ENCODE peak calls at places on chromosomes 6 and 20, in eight cellular contexts. P is GM13977, C is foreskin fibroblast, K is HCT116, A is mammary epithelial cell, T is fibroblast of the aortic adventitia, H is astrocyte, R is tibial artery. F is an unnamed sample.

GRCh38 chr6:93305088-93305487 is 114.3 kb downstream of the EPHA7 start:
- DNase-seq in C (no peak), A (no peak), K (no peak), R (no peak), T (no peak), H (no peak), P (no peak), F (no peak)

GRCh38 chr20:17655865-17656489 is 26.1 kb downstream of the RRBP1 start:
- DNase-seq in H (peak), K (no peak), T (peak), C (peak), P (no peak), A (peak), R (peak), F (no peak)

GRCh38 chr6:43053545-43054205 is at the start of gene CUL7:
- DNase-seq in P (peak), K (peak), T (peak), A (peak), C (peak), H (peak), R (peak), F (peak)

GRCh38 chr6:112287836-112288235 is 33.5 kb upstream of the LAMA4 start:
- DNase-seq in H (no peak), A (no peak), C (no peak), P (no peak), R (no peak), T (no peak), K (no peak), F (no peak)

GRCh38 chr6:140203611-140204553 is 829.4 kb upstream of the CITED2 start:
- DNase-seq in A (no peak), K (no peak), C (peak), T (peak), R (no peak), H (peak), P (no peak), F (peak)

GRCh38 chr20:58500256-58500655 is 14.9 kb downstream of the APCDD1L start:
- DNase-seq in H (no peak), T (no peak), R (no peak), C (no peak), A (no peak), P (no peak), K (no peak), F (no peak)

GRCh38 chr6:154356690-154357089 is at the start of gene IPCEF1:
- DNase-seq in H (no peak), K (no peak), A (no peak), C (no peak), R (no peak), T (no peak), P (no peak), F (no peak)

GRCh38 chr6:27332692-27333641 is 20.9 kb upstream of the POM121L2 start:
- DNase-seq in K (peak), T (peak), P (peak), A (peak), H (peak), C (peak), R (no peak), F (peak)

GRCh38 chr6:143336446-143337152 is 113.9 kb downstream of the ADAT2 start:
- DNase-seq in R (no peak), T (peak), P (no peak), C (peak), K (no peak), A (peak), H (peak), F (no peak)

GRCh38 chr20:12555369-12555768 is 453.4 kb upstream of the SPTLC3 start:
- DNase-seq in C (peak), A (no peak), P (no peak), K (no peak), R (no peak), T (no peak), H (no peak), F (no peak)

GRCh38 chr20:3696200-3696599 is 14.4 kb upstream of the ADAM33 start:
- DNase-seq in P (no peak), A (no peak), C (peak), H (no peak), K (no peak), T (no peak), R (no peak), F (no peak)

GRCh38 chr6:70312165-70312564 is 9.3 kb upstream of the COL9A1 start:
- DNase-seq in H (peak), C (peak), K (peak), R (no peak), A (peak), T (peak), P (no peak), F (peak)

GRCh38 chr6:63140682-63141318 is 70.5 kb upstream of the FKBP1C start:
- DNase-seq in K (no peak), R (no peak), T (no peak), A (no peak), C (no peak), P (no peak), H (no peak), F (no peak)

GRCh38 chr6:36671687-36672375 is 6.7 kb upstream of the CDKN1A start:
- DNase-seq in K (no peak), T (no peak), C (no peak), P (no peak), A (no peak), H (no peak), R (no peak), F (no peak)

GRCh38 chr6:13614126-13614925 is 809 bp upstream of the NOL7 start:
- DNase-seq in T (peak), P (peak), R (no peak), A (no peak), K (no peak), H (no peak), C (peak), F (no peak)

GRCh38 chr20:63850689-63851547 is 10.4 kb upstream of the ABHD16B start:
- DNase-seq in C (no peak), R (no peak), A (no peak), H (no peak), T (no peak), K (no peak), P (peak), F (no peak)

GRCh38 chr6:54847799-54848597 is 1.4 kb downstream of the FAM83B start:
- DNase-seq in P (no peak), H (peak), C (peak), A (peak), R (no peak), T (peak), K (peak), F (no peak)

GRCh38 chr6:128803911-128804310 is 79.0 kb upstream of the LAMA2 start:
- DNase-seq in K (no peak), P (no peak), R (no peak), A (no peak), H (peak), T (peak), C (peak), F (no peak)

GRCh38 chr20:44693625-44694024 is 21.5 kb upstream of the CCN5 start:
- DNase-seq in K (no peak), R (peak), A (no peak), H (no peak), P (no peak), T (no peak), C (no peak), F (no peak)

GRCh38 chr20:15018966-15019365 is 681.6 kb upstream of the FLRT3 start:
- DNase-seq in R (no peak), P (no peak), T (no peak), H (no peak), A (no peak), C (no peak), K (no peak), F (no peak)

GRCh38 chr6:112205521-112206458 is 48.6 kb downstream of the LAMA4 start:
- DNase-seq in K (no peak), P (no peak), H (peak), R (no peak), T (peak), A (peak), C (peak), F (no peak)

GRCh38 chr6:10425973-10426780 is 11.3 kb upstream of the TFAP2A start:
- DNase-seq in C (peak), A (peak), T (no peak), R (no peak), P (peak), K (no peak), H (peak), F (no peak)

GRCh38 chr6:119110601-119111548 is 32.4 kb upstream of the FAM184A start:
- DNase-seq in H (peak), C (peak), R (no peak), P (peak), A (peak), T (peak), K (peak), F (no peak)

GRCh38 chr20:61436268-61436667 is 184.2 kb downstream of the CDH4 start:
- DNase-seq in C (peak), R (no peak), K (no peak), H (peak), T (peak), P (no peak), A (peak), F (no peak)

GRCh38 chr6:34462561-34462971 is 3.3 kb upstream of the PACSIN1 start:
- DNase-seq in K (peak), A (no peak), T (peak), H (no peak), P (no peak), C (peak), R (no peak), F (no peak)

GRCh38 chr20:21234816-21235215 is 68.3 kb upstream of the XRN2 start:
- DNase-seq in H (no peak), C (no peak), R (no peak), A (no peak), K (no peak), P (no peak), T (no peak), F (no peak)

GRCh38 chr6:7636151-7636550 is 46.2 kb downstream of the SNRNP48 start:
- DNase-seq in P (no peak), A (no peak), C (no peak), H (no peak), R (no peak), K (no peak), T (no peak), F (no peak)

GRCh38 chr6:8441452-8441851 is 6.1 kb upstream of the SLC35B3 start:
- DNase-seq in H (no peak), A (no peak), R (no peak), T (no peak), K (no peak), C (peak), P (no peak), F (no peak)

GRCh38 chr20:61520076-61520639 is 268.1 kb downstream of the CDH4 start:
- DNase-seq in C (no peak), H (no peak), A (no peak), T (no peak), R (no peak), K (no peak), P (no peak), F (no peak)

GRCh38 chr20:22374678-22375590 is 209.4 kb downstream of the FOXA2 start:
- DNase-seq in C (no peak), A (peak), R (no peak), P (no peak), T (peak), K (no peak), H (peak), F (no peak)

GRCh38 chr6:170438402-170438753 is 114.7 kb downstream of the PSMB1 start:
- DNase-seq in K (peak), A (peak), P (peak), R (peak), T (peak), H (peak), C (peak), F (peak)

GRCh38 chr6:106736502-106736901 is 107.1 kb downstream of the QRSL1 start:
- DNase-seq in H (no peak), T (no peak), A (peak), R (no peak), C (no peak), K (no peak), P (no peak), F (no peak)

GRCh38 chr6:5497896-5498578 is 236.7 kb downstream of the FARS2 start:
- DNase-seq in T (peak), C (peak), K (no peak), H (peak), R (no peak), P (no peak), A (no peak), F (no peak)

GRCh38 chr6:12270551-12271228 is 19.5 kb upstream of the EDN1 start:
- DNase-seq in K (no peak), A (no peak), P (no peak), R (no peak), C (no peak), T (no peak), H (no peak), F (no peak)

GRCh38 chr6:26270903-26271639 is 93.9 kb upstream of the BTN3A2 start:
- DNase-seq in H (peak), K (no peak), R (peak), C (peak), T (peak), A (peak), P (peak), F (peak)

DNA sequence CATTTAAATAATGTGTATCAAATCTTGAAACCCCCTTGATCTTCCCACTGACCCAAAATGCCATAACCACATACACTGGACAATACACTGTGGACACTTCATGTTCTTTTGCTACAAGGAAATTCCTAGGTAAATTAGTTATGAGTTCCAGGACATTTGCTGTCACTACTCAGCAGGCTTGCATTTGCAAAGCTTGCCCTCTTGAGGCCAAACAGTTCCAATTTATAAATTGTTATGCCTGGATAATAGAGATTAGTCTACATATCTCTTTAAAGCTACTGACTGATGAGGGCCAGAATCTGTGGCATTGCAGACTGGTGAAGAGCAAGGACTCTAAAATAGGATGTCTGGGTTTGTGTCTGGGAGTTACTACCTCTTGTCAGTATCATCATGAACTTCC is 17.4 kb upstream of the RAB32 start:
- DNase-seq in K (no peak), R (no peak), C (peak), H (no peak), P (no peak), A (no peak), T (peak), F (no peak)
- TF ChIP-seq CTCF in K (no peak), R (no peak), C (peak), H (peak), P (no peak), A (peak), T (peak), F (peak)

DNA sequence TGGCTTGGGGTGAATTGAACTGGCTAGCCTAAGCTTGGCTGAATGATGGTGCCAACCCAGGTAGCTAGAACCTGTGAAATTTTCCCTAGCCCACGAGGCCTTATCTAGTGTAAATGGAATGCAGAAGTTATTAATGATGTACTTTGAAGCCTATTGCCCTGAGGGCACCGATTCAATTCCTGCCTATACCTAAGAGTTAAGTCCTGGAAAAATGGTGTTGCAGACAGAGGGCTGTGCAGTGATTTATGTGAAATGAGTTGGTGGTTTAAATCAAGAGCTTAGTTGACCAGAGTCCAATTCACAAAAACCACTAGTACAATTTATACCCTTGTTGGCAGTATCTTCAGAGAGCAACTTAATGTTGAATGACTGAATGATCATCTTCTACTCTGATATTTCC is 373.8 kb upstream of the JAG1 start:
- DNase-seq in R (no peak), A (peak), H (peak), T (peak), C (no peak), P (no peak), K (no peak), F (no peak)
- TF ChIP-seq CTCF in R (no peak), A (no peak), H (no peak), T (no peak), C (no peak), P (no peak), K (no peak), F (no peak)

GRCh38 chr20:25195014-25195961 is at the start of gene ENTPD6:
- DNase-seq in R (peak), C (peak), P (peak), H (peak), A (peak), K (peak), T (peak), F (peak)
- TF ChIP-seq CTCF in R (no peak), C (no peak), P (peak), H (no peak), A (peak), K (peak), T (peak), F (peak)

GRCh38 chr6:158538741-158539140 is 21.1 kb upstream of the TMEM181 start:
- DNase-seq in T (no peak), P (no peak), A (no peak), H (no peak), R (no peak), K (no peak), C (peak), F (no peak)

GRCh38 chr6:158536084-158536890 is 23.6 kb upstream of the TMEM181 start:
- DNase-seq in P (peak), A (peak), R (peak), C (peak), T (peak), H (peak), K (peak), F (no peak)

GRCh38 chr6:158531970-158532369 is 27.9 kb upstream of the TMEM181 start:
- DNase-seq in K (no peak), A (no peak), C (no peak), H (no peak), R (no peak), P (no peak), T (no peak), F (no peak)

GRCh38 chr6:158539363-158539762 is 20.5 kb upstream of the TMEM181 start:
- DNase-seq in T (no peak), C (peak), P (no peak), H (no peak), K (no peak), A (no peak), R (no peak), F (no peak)

GRCh38 chr6:158536891-158537798 is 22.7 kb upstream of the TMEM181 start:
- DNase-seq in T (no peak), A (peak), P (peak), C (peak), H (peak), K (peak), R (peak), F (no peak)
- TF ChIP-seq CTCF in T (no peak), A (no peak), P (no peak), C (no peak), H (no peak), K (no peak), R (no peak), F (no peak)

F was measured in AG09319.